ENCODE peak calls at places on chromosomes 6 and 20, in six cellular contexts. J is thoracic aorta, F is sigmoid colon, M is spleen, U is cardiac muscle cell, D is mucosa of descending colon. E is an unnamed sample.

GRCh38 chr20:62967149-62967501 is 14.6 kb downstream of the SLC17A9 start:
- DNase-seq in J (no peak), F (no peak), M (no peak), U (no peak), D (no peak), E (no peak)

GRCh38 chr6:139164001-139164400 is 29.1 kb downstream of the HECA start:
- DNase-seq in J (no peak), F (no peak), M (no peak), U (no peak), D (no peak), E (no peak)

GRCh38 chr6:47188588-47189021 is 121.1 kb downstream of the TNFRSF21 start:
- DNase-seq in J (no peak), F (no peak), M (no peak), U (no peak), D (peak; percentile 46), E (peak; percentile 46)

GRCh38 chr6:30562470-30563425 is 5.7 kb downstream of the PRR3 start:
- DNase-seq in J (no peak), F (no peak), M (no peak), U (no peak), D (no peak), E (no peak)

GRCh38 chr6:137589067-137589848 is 95.1 kb upstream of the OLIG3 start:
- DNase-seq in J (no peak), F (no peak), M (no peak), U (peak; percentile 7), D (no peak), E (peak; percentile 16)

GRCh38 chr6:36856277-36856676 is 17.0 kb upstream of the CPNE5 start:
- DNase-seq in J (no peak), F (no peak), M (no peak), U (no peak), D (no peak), E (no peak)

GRCh38 chr6:152595507-152595906 is 41.7 kb downstream of the SYNE1 start:
- DNase-seq in J (no peak), F (no peak), M (no peak), U (peak; percentile 29), D (no peak), E (peak; percentile 23)

GRCh38 chr20:45189067-45189611 is 14.4 kb downstream of the PI3 start:
- DNase-seq in J (no peak), F (no peak), M (no peak), U (no peak), D (no peak), E (no peak)

GRCh38 chr20:1867495-1868260 is 27.5 kb upstream of the SIRPA start:
- DNase-seq in J (no peak), F (no peak), M (no peak), U (no peak), D (no peak), E (peak; percentile 44)

GRCh38 chr6:43173496-43174262 is 2.6 kb downstream of the SRF start:
- DNase-seq in J (no peak), F (peak; percentile 70), M (no peak), U (peak; percentile 11), D (no peak), E (no peak)

GRCh38 chr20:64109831-64110391 is 2.5 kb upstream of the NPBWR2 start:
- DNase-seq in J (no peak), F (peak; percentile 58), M (no peak), U (no peak), D (no peak), E (no peak)

GRCh38 chr6:146915671-146916127 is 288.5 kb upstream of the STXBP5 start:
- DNase-seq in J (no peak), F (no peak), M (no peak), U (no peak), D (no peak), E (peak; percentile 48)

GRCh38 chr20:47358052-47358671 is 1.7 kb upstream of the ZMYND8 start:
- DNase-seq in J (no peak), F (no peak), M (no peak), U (no peak), D (no peak), E (no peak)
- H3K4me3 ChIP-seq in J (peak overlapping the region; percentile 44), F (no peak overlapping the region), M (no peak overlapping the region), U (no peak overlapping the region), D (no peak overlapping the region), E (peak overlapping the region; percentile 44)

DNA sequence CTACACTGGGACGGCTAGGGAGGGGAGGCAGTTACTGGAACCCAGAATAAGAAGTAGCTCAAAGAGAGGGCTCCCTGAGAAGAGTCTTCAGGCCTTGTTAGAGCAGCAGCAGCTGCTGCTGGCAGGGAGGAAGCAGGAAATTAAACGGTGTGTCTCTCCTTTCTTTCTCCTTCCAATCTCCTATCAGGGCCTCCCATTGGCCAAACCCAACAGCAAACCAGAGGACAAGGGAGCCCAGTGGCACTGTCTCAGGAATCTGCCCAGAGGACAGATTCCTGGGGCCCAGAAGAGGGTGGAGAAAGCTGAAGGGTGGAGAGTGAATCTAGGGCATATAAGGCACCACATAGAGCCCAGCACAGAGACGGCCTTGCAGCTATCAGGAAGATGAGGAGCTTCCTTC is 10.2 kb downstream of the BTN3A1 start:
- DNase-seq in J (no peak), F (no peak), M (no peak), U (no peak), D (no peak), E (no peak)
- TF ChIP-seq CTCF in J (no peak), F (no peak), M (no peak), U (no peak), D (no peak), E (no peak)

GRCh38 chr20:4226330-4227084 is 211.1 kb upstream of the RNF24 start:
- DNase-seq in J (no peak), F (no peak), M (no peak), U (no peak), D (no peak), E (no peak)
- H3K4me3 ChIP-seq in J (no peak overlapping the region), F (no peak overlapping the region), M (no peak overlapping the region), U (no peak overlapping the region), D (no peak overlapping the region), E (no peak overlapping the region)

GRCh38 chr6:124149646-124150045 is 346.0 kb downstream of the NKAIN2 start:
- DNase-seq in J (no peak), F (no peak), M (no peak), U (no peak), D (no peak), E (no peak)
- TF ChIP-seq CTCF in J (no peak), F (no peak), M (no peak), U (no peak), D (no peak), E (no peak)

GRCh38 chr6:155521719-155522118 is 66.1 kb upstream of the NOX3 start:
- DNase-seq in J (no peak), F (no peak), M (no peak), U (no peak), D (no peak), E (no peak)

GRCh38 chr6:155519339-155519738 is 63.7 kb upstream of the NOX3 start:
- DNase-seq in J (no peak), F (no peak), M (no peak), U (no peak), D (no peak), E (no peak)

GRCh38 chr6:155520078-155520477 is 64.4 kb upstream of the NOX3 start:
- DNase-seq in J (no peak), F (no peak), M (no peak), U (no peak), D (no peak), E (no peak)

GRCh38 chr6:155517282-155517681 is 61.6 kb upstream of the NOX3 start:
- DNase-seq in J (no peak), F (no peak), M (no peak), U (no peak), D (peak; percentile 28), E (no peak)
- H3K4me3 ChIP-seq in J (no peak overlapping the region), F (no peak overlapping the region), M (no peak overlapping the region), U (no peak overlapping the region), D (no peak overlapping the region), E (no peak overlapping the region)

DNA sequence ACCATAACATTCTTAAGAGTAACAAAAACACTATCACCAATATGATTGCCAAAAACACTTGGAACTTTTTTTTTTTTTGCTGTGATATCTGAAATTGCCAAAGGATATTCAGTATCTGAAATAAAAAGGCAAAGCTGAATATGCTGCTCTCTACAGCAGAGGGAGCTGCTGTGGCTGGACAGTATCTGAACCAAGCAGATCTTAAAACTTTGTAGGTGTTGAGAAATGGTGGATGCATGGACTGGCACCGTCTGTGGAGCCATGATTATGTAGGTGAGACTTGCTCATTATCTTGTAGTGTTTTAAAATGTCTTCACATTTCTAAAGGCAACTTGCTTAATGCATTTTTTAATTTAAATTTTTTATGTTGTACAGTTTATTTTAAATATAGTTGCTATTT is 9.2 kb downstream of the PDCD2 start:
- DNase-seq in J (no peak), F (no peak), M (no peak), U (no peak), D (no peak), E (no peak)
- TF ChIP-seq CTCF in J (no peak), F (no peak), M (no peak), U (peak; percentile 35), D (no peak), E (no peak)

GRCh38 chr20:38162878-38163875 is 1.9 kb downstream of the TGM2 start:
- DNase-seq in J (no peak), F (peak; percentile 54), M (peak; percentile 32), U (no peak), D (no peak), E (no peak)
- H3K4me3 ChIP-seq in J (peak overlapping the region; percentile 87), F (no peak overlapping the region), M (no peak overlapping the region), U (no peak overlapping the region), D (no peak overlapping the region), E (no peak overlapping the region)

GRCh38 chr6:92376711-92377110 is 1042.6 kb downstream of the EPHA7 start:
- DNase-seq in J (no peak), F (no peak), M (no peak), U (peak; percentile 31), D (no peak), E (no peak)

GRCh38 chr6:92371211-92371610 is 1048.1 kb downstream of the EPHA7 start:
- DNase-seq in J (no peak), F (no peak), M (no peak), U (no peak), D (no peak), E (no peak)

GRCh38 chr6:92377137-92377536 is 1042.2 kb downstream of the EPHA7 start:
- DNase-seq in J (no peak), F (no peak), M (no peak), U (no peak), D (no peak), E (no peak)

GRCh38 chr6:92369309-92369708 is 1050.0 kb downstream of the EPHA7 start:
- DNase-seq in J (no peak), F (no peak), M (no peak), U (no peak), D (no peak), E (no peak)

DNA sequence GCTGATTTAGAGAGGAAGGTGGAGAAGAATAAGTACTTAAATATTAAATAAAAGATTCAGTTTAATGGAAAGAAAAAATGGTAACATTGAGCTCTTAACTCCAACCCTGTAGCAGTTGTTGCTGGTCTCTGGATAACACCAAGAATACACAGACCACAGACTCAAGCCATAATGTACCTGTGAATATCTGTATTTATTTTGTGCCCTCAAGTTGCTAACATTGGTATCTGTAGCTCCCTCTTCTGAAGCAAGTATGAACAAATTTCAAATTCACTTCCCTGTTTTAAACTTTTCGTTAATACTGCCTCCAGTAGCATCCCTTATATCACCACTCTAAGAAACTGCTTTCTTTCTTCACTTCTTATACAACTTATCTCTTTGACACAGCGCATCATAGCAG is 1047.5 kb downstream of the EPHA7 start:
- DNase-seq in J (no peak), F (no peak), M (no peak), U (no peak), D (no peak), E (no peak)
- TF ChIP-seq CTCF in J (no peak), F (no peak), M (no peak), U (no peak), D (no peak), E (no peak)

E was measured in AG10803.